ENCODE peak calls at places on chromosome 12, in six cellular contexts. C is NB4, N is HepG2, L is A549, J is endothelial cell of umbilical vein, M is GM12878. H is an unnamed sample.
A peak's percentile ranks its signal among the peaks of the same experiment; 100 is the strongest.

GRCh38 chr12:87953257-87953860 is 75.8 kb downstream of the C12orf50 start:
- DNase-seq in M (no peak), J (peak; percentile 43), L (peak; percentile 72), N (peak; percentile 15), C (peak; percentile 62), H (no peak)

GRCh38 chr12:82740129-82741000 is 53.7 kb downstream of the TMTC2 start:
- DNase-seq in J (no peak), M (no peak), N (no peak), C (peak; percentile 53), L (peak; percentile 72), H (no peak)

GRCh38 chr12:16454481-16454880 is 107.0 kb downstream of the MGST1 start:
- DNase-seq in N (no peak), L (no peak), J (no peak), M (no peak), C (no peak), H (no peak)

GRCh38 chr12:106773286-106773685 is 1.2 kb upstream of the RIC8B start:
- DNase-seq in M (no peak), J (no peak), N (no peak), C (peak; percentile 27), L (peak; percentile 22), H (no peak)

GRCh38 chr12:115749485-115749884 is 528.0 kb downstream of the MED13L start:
- DNase-seq in L (no peak), C (no peak), J (no peak), N (no peak), M (no peak), H (no peak)

GRCh38 chr12:29640589-29641345 is 143.0 kb downstream of the TMTC1 start:
- DNase-seq in L (peak; percentile 35), N (peak; percentile 63), J (no peak), M (no peak), C (no peak), H (peak; percentile 29)

GRCh38 chr12:97426485-97427116 is 36.0 kb upstream of the RMST start:
- DNase-seq in L (no peak), C (no peak), N (no peak), M (no peak), J (no peak), H (no peak)

GRCh38 chr12:20527396-20528154 is 159.2 kb downstream of the PDE3A start:
- DNase-seq in L (peak; percentile 96), J (no peak), M (no peak), N (no peak), C (no peak), H (no peak)

GRCh38 chr12:80946591-80946990 is 8.9 kb upstream of the LIN7A start:
- DNase-seq in L (no peak), C (no peak), M (no peak), J (peak; percentile 5), N (no peak), H (no peak)

GRCh38 chr12:113912761-113913295 is 53.3 kb downstream of the RBM19 start:
- DNase-seq in L (peak; percentile 83), N (peak; percentile 50), C (peak; percentile 83), M (no peak), J (peak; percentile 79), H (peak; percentile 79)

GRCh38 chr12:108484431-108484830 is 30.6 kb upstream of the FICD start:
- DNase-seq in N (no peak), M (no peak), L (no peak), C (no peak), J (no peak), H (no peak)

GRCh38 chr12:53816360-53817020 is 64.7 kb upstream of the CISTR start:
- DNase-seq in J (no peak), C (peak; percentile 21), N (no peak), M (no peak), L (no peak), H (no peak)

GRCh38 chr12:53890081-53890480 is 48.5 kb upstream of the HOXC13 start:
- DNase-seq in N (no peak), M (no peak), C (no peak), J (no peak), L (no peak), H (no peak)

GRCh38 chr12:64470507-64470906 is 18.6 kb downstream of the TBK1 start:
- DNase-seq in J (no peak), M (no peak), L (no peak), C (no peak), N (no peak), H (no peak)

GRCh38 chr12:84270470-84271140 is 642.0 kb downstream of the SLC6A15 start:
- DNase-seq in N (no peak), L (peak; percentile 1), J (no peak), C (no peak), M (no peak), H (no peak)

GRCh38 chr12:110582286-110583136 is 607 bp downstream of the PPTC7 start:
- DNase-seq in M (no peak), L (peak; percentile 55), N (no peak), J (peak; percentile 70), C (peak; percentile 80), H (peak; percentile 77)

GRCh38 chr12:56078931-56079728 is 835 bp upstream of the ERBB3 start:
- DNase-seq in C (peak; percentile 86), N (peak; percentile 81), M (no peak), L (peak; percentile 95), J (peak; percentile 93), H (peak; percentile 88)

GRCh38 chr12:94802796-94803195 is 152.4 kb upstream of the TMCC3 start:
- DNase-seq in N (no peak), J (no peak), C (no peak), L (no peak), M (no peak), H (no peak)

GRCh38 chr12:121795029-121795977 is 1.8 kb upstream of the RHOF start:
- DNase-seq in M (no peak), C (peak; percentile 95), L (peak; percentile 90), N (peak; percentile 83), J (peak; percentile 86), H (peak; percentile 65)

GRCh38 chr12:139585-139984 is 73.0 kb downstream of the IQSEC3 start:
- DNase-seq in M (no peak), C (no peak), N (no peak), L (no peak), J (no peak), H (no peak)

GRCh38 chr12:15532364-15532977 is 210.2 kb downstream of the PTPRO start:
- DNase-seq in C (peak; percentile 71), L (peak; percentile 73), M (peak; percentile 36), J (peak; percentile 41), N (peak; percentile 55), H (peak; percentile 21)

GRCh38 chr12:117470804-117471203 is 109.4 kb upstream of the NOS1 start:
- DNase-seq in L (peak; percentile 52), C (peak; percentile 37), N (no peak), J (no peak), M (no peak), H (peak; percentile 15)

GRCh38 chr12:85016423-85016822 is 19.7 kb downstream of the TSPAN19 start:
- DNase-seq in L (peak; percentile 78), M (no peak), C (peak; percentile 90), N (peak; percentile 23), J (peak; percentile 67), H (no peak)

GRCh38 chr12:3293446-3294161 is 197.4 kb upstream of the PRMT8 start:
- DNase-seq in L (peak; percentile 47), J (no peak), C (peak; percentile 21), N (no peak), M (no peak), H (peak; percentile 4)

GRCh38 chr12:101963703-101964102 is 86.3 kb downstream of the DRAM1 start:
- DNase-seq in N (no peak), L (no peak), J (no peak), C (no peak), M (no peak), H (no peak)

GRCh38 chr12:114884535-114884934 is 200.6 kb upstream of the TBX3 start:
- DNase-seq in J (no peak), L (no peak), M (no peak), C (no peak), N (no peak), H (no peak)

GRCh38 chr12:8642775-8643174 is 19.9 kb downstream of the MFAP5 start:
- DNase-seq in L (no peak), C (no peak), J (no peak), M (no peak), N (no peak), H (no peak)

GRCh38 chr12:99045158-99045557 is 400.1 kb downstream of the APAF1 start:
- DNase-seq in L (no peak), N (no peak), J (no peak), M (no peak), C (no peak), H (no peak)

GRCh38 chr12:26246483-26247164 is 51.3 kb downstream of the SSPN start:
- DNase-seq in J (no peak), M (no peak), N (no peak), C (no peak), L (no peak), H (no peak)
- TF ChIP-seq MYC in J (no peak), M (no peak), N (no peak), C (no peak), L (no peak), H (no peak)

GRCh38 chr12:90106568-90106967 is 397.9 kb upstream of the ATP2B1 start:
- DNase-seq in M (no peak), J (no peak), N (no peak), L (no peak), C (no peak), H (no peak)

GRCh38 chr12:90112668-90113067 is 404.0 kb upstream of the ATP2B1 start:
- DNase-seq in C (no peak), J (no peak), N (no peak), L (no peak), M (no peak), H (no peak)

DNA sequence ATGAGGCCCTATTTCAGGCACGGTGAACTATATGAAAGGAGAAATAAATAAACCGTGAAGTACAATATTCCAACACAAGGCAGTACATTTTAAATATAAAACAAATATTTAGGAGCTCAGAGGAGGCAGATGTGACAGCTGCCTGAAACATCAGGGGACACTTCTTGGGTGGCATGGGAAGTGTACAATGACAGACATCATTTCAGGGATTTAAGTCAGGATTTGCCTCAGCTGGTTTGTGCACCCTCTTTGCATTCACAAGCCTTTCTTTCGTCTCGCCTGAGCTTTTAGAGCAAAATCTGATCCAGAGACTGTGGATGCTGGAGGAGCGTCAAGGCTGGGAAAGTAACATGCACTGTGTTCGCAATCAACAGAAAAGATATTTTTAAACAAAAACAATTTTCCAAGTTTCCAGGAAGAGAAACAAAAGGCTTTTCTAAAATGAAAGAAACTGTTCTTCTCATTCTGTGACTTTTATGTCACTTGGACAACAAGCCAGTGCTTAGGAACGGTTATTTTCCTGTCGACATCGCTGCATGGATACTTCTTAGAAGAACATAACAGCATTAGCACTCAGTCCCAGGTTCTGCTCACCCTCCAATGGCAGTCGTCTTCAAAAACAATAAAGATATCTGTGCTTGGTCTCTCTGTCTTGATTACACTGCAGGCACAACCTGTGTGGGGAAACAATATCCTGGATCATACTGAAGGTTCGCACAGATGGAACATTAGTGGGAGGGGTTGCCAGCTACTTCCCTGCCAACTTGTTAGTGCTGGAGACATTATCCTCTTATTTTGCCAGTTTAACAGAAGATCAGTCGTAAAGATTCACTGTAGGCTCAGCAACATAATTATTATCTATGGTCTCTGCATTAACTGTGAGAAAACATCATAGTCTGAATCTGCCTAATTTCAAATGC is 403.3 kb upstream of the ATP2B1 start:
- DNase-seq in M (no peak), L (no peak), C (no peak), N (no peak), J (no peak), H (no peak)
- TF ChIP-seq MYC in M (no peak), L (no peak), C (no peak), N (no peak), J (no peak), H (no peak)

GRCh38 chr12:47752552-47752951 is 6.1 kb downstream of the RAPGEF3 start:
- DNase-seq in M (no peak), N (no peak), J (no peak), C (no peak), L (no peak), H (no peak)
- TF ChIP-seq MYC in M (no peak), N (no peak), J (no peak), C (peak; percentile 13), L (no peak), H (no peak)

GRCh38 chr12:46409974-46410373 is 37.4 kb upstream of the SLC38A2 start:
- DNase-seq in C (no peak), M (no peak), J (no peak), N (no peak), L (no peak), H (no peak)
- TF ChIP-seq MYC in C (no peak), M (no peak), J (no peak), N (no peak), L (no peak), H (no peak)